ENCODE peak calls at places on chromosome 4, in nine cellular contexts. X is IMR-90, A is cardiac muscle cell, Q is GM23248, F is tibial nerve, E is left ventricle myocardium inferior, N is A549, S is Peyer's patch, H is ovary. M is an unnamed sample.

GRCh38 chr4:127140306-127140705 is 492.5 kb upstream of the INTU start:
- DNase-seq in X (peak; percentile 60), A (no peak), Q (peak; percentile 45), F (no peak), E (no peak), N (peak; percentile 20), S (no peak), H (no peak), M (no peak)

GRCh38 chr4:4575284-4576211 is 33.7 kb upstream of the STX18 start:
- DNase-seq in X (peak; percentile 18), A (peak; percentile 73), Q (peak; percentile 82), F (peak; percentile 13), E (peak; percentile 65), N (peak; percentile 55), S (peak; percentile 33), H (peak; percentile 72), M (peak; percentile 74)

GRCh38 chr4:140056015-140056414 is 98.0 kb downstream of the MAML3 start:
- DNase-seq in X (no peak), A (no peak), Q (no peak), F (no peak), E (no peak), N (no peak), S (no peak), H (no peak), M (no peak)

GRCh38 chr4:169249214-169249973 is 21.4 kb downstream of the SH3RF1 start:
- DNase-seq in X (peak; percentile 87), A (peak; percentile 57), Q (peak; percentile 68), F (no peak), E (no peak), N (peak; percentile 88), S (no peak), H (no peak), M (no peak)

GRCh38 chr4:54550415-54551171 is 107.2 kb upstream of the KIT start:
- DNase-seq in X (peak; percentile 40), A (peak; percentile 58), Q (peak; percentile 71), F (no peak), E (no peak), N (no peak), S (no peak), H (no peak), M (no peak)

GRCh38 chr4:11628093-11628725 is 199.5 kb upstream of the HS3ST1 start:
- DNase-seq in X (peak; percentile 64), A (peak; percentile 20), Q (no peak), F (no peak), E (no peak), N (no peak), S (no peak), H (no peak), M (no peak)

GRCh38 chr4:71404049-71404448 is 65.2 kb downstream of the SLC4A4 start:
- DNase-seq in X (peak; percentile 45), A (no peak), Q (peak; percentile 3), F (no peak), E (no peak), N (no peak), S (no peak), H (no peak), M (no peak)

GRCh38 chr4:71270901-71271300 is 67.9 kb upstream of the SLC4A4 start:
- DNase-seq in X (peak; percentile 45), A (peak; percentile 62), Q (peak; percentile 47), F (no peak), E (no peak), N (peak; percentile 46), S (no peak), H (no peak), M (no peak)

GRCh38 chr4:161336016-161336415 is 827.8 kb downstream of the FSTL5 start:
- DNase-seq in X (no peak), A (no peak), Q (no peak), F (no peak), E (no peak), N (no peak), S (no peak), H (no peak), M (no peak)

GRCh38 chr4:57023104-57023503 is 44.4 kb downstream of the POLR2B start:
- DNase-seq in X (peak; percentile 97), A (peak; percentile 83), Q (peak; percentile 92), F (no peak), E (no peak), N (no peak), S (no peak), H (no peak), M (no peak)

GRCh38 chr4:101835121-101835904 is 44.8 kb downstream of the BANK1 start:
- DNase-seq in X (peak; percentile 31), A (peak; percentile 82), Q (peak; percentile 80), F (peak; percentile 35), E (no peak), N (peak; percentile 69), S (no peak), H (no peak), M (no peak)

GRCh38 chr4:55612341-55612740 is 20.3 kb upstream of the PDCL2 start:
- DNase-seq in X (no peak), A (no peak), Q (no peak), F (no peak), E (no peak), N (no peak), S (no peak), H (no peak), M (no peak)

GRCh38 chr4:111268769-111269414 is 646.0 kb upstream of the PITX2 start:
- DNase-seq in X (peak; percentile 49), A (peak; percentile 6), Q (peak; percentile 51), F (no peak), E (no peak), N (no peak), S (no peak), H (no peak), M (no peak)

GRCh38 chr4:42150653-42151567 is 1.5 kb downstream of the BEND4 start:
- DNase-seq in X (no peak), A (no peak), Q (peak; percentile 4), F (no peak), E (no peak), N (no peak), S (peak; percentile 45), H (no peak), M (no peak)

GRCh38 chr4:17997129-17997528 is 24.4 kb downstream of the LCORL start:
- DNase-seq in X (no peak), A (no peak), Q (no peak), F (no peak), E (no peak), N (no peak), S (no peak), H (no peak), M (no peak)

GRCh38 chr4:17995165-17995564 is 26.4 kb downstream of the LCORL start:
- DNase-seq in X (no peak), A (no peak), Q (no peak), F (no peak), E (no peak), N (no peak), S (no peak), H (no peak), M (no peak)
- H3K4me3 ChIP-seq in X (no peak overlapping the region), A (no peak overlapping the region), Q (no peak overlapping the region), F (no peak overlapping the region), E (no peak overlapping the region), N (no peak overlapping the region), S (no peak overlapping the region), H (no peak overlapping the region), M (no peak overlapping the region)

GRCh38 chr4:6925357-6925836 is 15.8 kb downstream of the TBC1D14 start:
- DNase-seq in X (no peak), A (no peak), Q (no peak), F (no peak), E (no peak), N (no peak), S (no peak), H (no peak), M (no peak)
- H3K4me1 ChIP-seq in X (peaks cover 14% of the 10 kb centered on the region), A (peaks cover 24% of the 10 kb centered on the region), Q (no peaks in the 10 kb centered on the region), F (peaks cover 34% of the 10 kb centered on the region), E (peaks cover 56% of the 10 kb centered on the region), N (no peaks in the 10 kb centered on the region), S (no peaks in the 10 kb centered on the region), H (peaks cover 3% of the 10 kb centered on the region), M (peaks cover 42% of the 10 kb centered on the region)

DNA sequence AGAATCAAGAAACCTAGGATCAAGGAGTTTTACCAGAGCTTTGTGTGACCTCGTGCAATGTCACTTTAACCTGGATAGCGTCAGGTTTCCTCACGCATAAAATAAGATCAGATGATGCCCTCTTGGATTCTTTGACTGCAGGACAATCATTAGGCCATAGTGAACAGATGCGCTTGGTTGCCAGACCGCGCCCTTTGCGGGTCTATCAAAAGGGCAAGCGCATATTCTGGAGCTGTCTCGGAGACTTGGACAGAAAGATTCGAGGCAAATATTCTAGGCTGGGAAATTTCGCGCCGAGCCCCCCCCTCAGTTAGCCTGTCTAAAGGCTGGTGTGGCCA is 66.6 kb downstream of the FBXO8 start:
- DNase-seq in X (no peak), A (no peak), Q (no peak), F (no peak), E (no peak), N (no peak), S (no peak), H (no peak), M (no peak)
- H3K4me3 ChIP-seq in X (no peak overlapping the region), A (peak overlapping the region; percentile 16), Q (peak overlapping the region; percentile 69), F (no peak overlapping the region), E (peak overlapping the region; percentile 64), N (no peak overlapping the region), S (no peak overlapping the region), H (no peak overlapping the region), M (peak overlapping the region; percentile 65)

GRCh38 chr4:15913631-15913970 is 24.9 kb downstream of the FGFBP1 start:
- DNase-seq in X (peak; percentile 97), A (peak; percentile 95), Q (peak; percentile 92), F (no peak), E (no peak), N (peak; percentile 72), S (no peak), H (no peak), M (no peak)

GRCh38 chr4:15914736-15915135 is 23.8 kb downstream of the FGFBP1 start:
- DNase-seq in X (no peak), A (no peak), Q (no peak), F (no peak), E (no peak), N (no peak), S (no peak), H (no peak), M (no peak)

GRCh38 chr4:15912961-15913630 is 25.4 kb downstream of the FGFBP1 start:
- DNase-seq in X (peak; percentile 33), A (peak; percentile 65), Q (peak; percentile 11), F (no peak), E (no peak), N (no peak), S (no peak), H (no peak), M (no peak)

GRCh38 chr4:15912236-15912635 is 26.3 kb downstream of the FGFBP1 start:
- DNase-seq in X (no peak), A (no peak), Q (peak; percentile 8), F (no peak), E (no peak), N (no peak), S (no peak), H (no peak), M (no peak)

GRCh38 chr4:15914291-15914690 is 24.2 kb downstream of the FGFBP1 start:
- DNase-seq in X (peak; percentile 54), A (no peak), Q (no peak), F (no peak), E (no peak), N (no peak), S (no peak), H (no peak), M (no peak)
- H3K4me1 ChIP-seq in X (peaks cover 7% of the 10 kb centered on the region), A (no peaks in the 10 kb centered on the region), Q (peaks cover 20% of the 10 kb centered on the region), F (no peaks in the 10 kb centered on the region), E (no peaks in the 10 kb centered on the region), N (peaks cover 23% of the 10 kb centered on the region), S (no peaks in the 10 kb centered on the region), H (no peaks in the 10 kb centered on the region), M (no peaks in the 10 kb centered on the region)

M was measured in psoas muscle.